ENCODE peak calls at places on chromosomes 4 and X, in ten cellular contexts. S is HCT116, H is endothelial cell of umbilical vein, N is breast epithelium, K is K562, V is sigmoid colon, Y is GM23338, E is SK-N-SH, W is spleen, T is stomach. D is an unnamed sample.

GRCh38 chr4:34939073-34939472 is 1305.2 kb downstream of the ARAP2 start:
- DNase-seq in S (no peak), H (no peak), N (no peak), K (no peak), V (no peak), Y (no peak), E (no peak), W (no peak), T (no peak), D (no peak)

GRCh38 chr4:111213520-111213919 is 590.6 kb upstream of the PITX2 start:
- DNase-seq in S (no peak), H (no peak), N (no peak), K (no peak), V (no peak), Y (no peak), E (no peak), W (no peak), T (no peak), D (no peak)

GRCh38 chr4:138158746-138159297 is 83.3 kb downstream of the SLC7A11 start:
- DNase-seq in S (no peak), H (peak; percentile 43), N (no peak), K (no peak), V (no peak), Y (no peak), E (no peak), W (no peak), T (no peak), D (no peak)

GRCh38 chr4:92629302-92629701 is 325.5 kb downstream of the GRID2 start:
- DNase-seq in S (no peak), H (no peak), N (no peak), K (no peak), V (no peak), Y (no peak), E (no peak), W (no peak), T (no peak), D (no peak)

GRCh38 chrX:150197388-150197787 is 165.7 kb upstream of the MAMLD1 start:
- DNase-seq in S (no peak), H (no peak), N (no peak), K (no peak), V (no peak), Y (no peak), E (no peak), W (peak; percentile 21), T (no peak), D (no peak)

GRCh38 chr4:56531149-56531770 is 25.7 kb downstream of the ARL9 start:
- DNase-seq in S (no peak), H (no peak), N (no peak), K (no peak), V (no peak), Y (peak; percentile 23), E (no peak), W (no peak), T (no peak), D (no peak)

GRCh38 chrX:16061296-16061695 is 62.1 kb upstream of the GRPR start:
- DNase-seq in S (no peak), H (no peak), N (no peak), K (no peak), V (no peak), Y (no peak), E (no peak), W (no peak), T (no peak), D (no peak)

GRCh38 chr4:39855909-39856512 is 121.7 kb downstream of the PDS5A start:
- DNase-seq in S (no peak), H (peak; percentile 26), N (no peak), K (peak; percentile 6), V (no peak), Y (no peak), E (no peak), W (no peak), T (no peak), D (no peak)

GRCh38 chr4:25873632-25874129 is 10.9 kb upstream of the SEL1L3 start:
- DNase-seq in S (no peak), H (no peak), N (no peak), K (no peak), V (no peak), Y (no peak), E (no peak), W (no peak), T (no peak), D (no peak)
- H3K4me1 ChIP-seq in S (no peaks in the 10 kb centered on the region), H (no peaks in the 10 kb centered on the region), N (no peaks in the 10 kb centered on the region), K (no peaks in the 10 kb centered on the region), V (no peaks in the 10 kb centered on the region), Y (peaks cover 5% of the 10 kb centered on the region), E (no peaks in the 10 kb centered on the region), W (peaks cover 9% of the 10 kb centered on the region), T (peaks cover 6% of the 10 kb centered on the region), D (no peaks in the 10 kb centered on the region)

GRCh38 chr4:8131826-8132225 is 26.8 kb downstream of the ABLIM2 start:
- DNase-seq in S (no peak), H (no peak), N (no peak), K (no peak), V (no peak), Y (no peak), E (no peak), W (no peak), T (no peak), D (no peak)

GRCh38 chr4:8130346-8131066 is 28.1 kb downstream of the ABLIM2 start:
- DNase-seq in S (no peak), H (no peak), N (no peak), K (no peak), V (no peak), Y (no peak), E (no peak), W (no peak), T (no peak), D (no peak)

GRCh38 chr4:8129785-8130184 is 28.8 kb downstream of the ABLIM2 start:
- DNase-seq in S (no peak), H (no peak), N (no peak), K (no peak), V (no peak), Y (no peak), E (no peak), W (no peak), T (no peak), D (no peak)

GRCh38 chr4:8132400-8132799 is 26.2 kb downstream of the ABLIM2 start:
- DNase-seq in S (no peak), H (no peak), N (no peak), K (no peak), V (no peak), Y (no peak), E (no peak), W (no peak), T (no peak), D (no peak)

GRCh38 chr4:8131210-8131609 is 27.4 kb downstream of the ABLIM2 start:
- DNase-seq in S (no peak), H (no peak), N (no peak), K (no peak), V (no peak), Y (no peak), E (no peak), W (no peak), T (no peak), D (no peak)
- TF ChIP-seq POLR2AphosphoS5 in S (no peak), H (no peak), N (no peak), K (no peak), V (no peak), Y (no peak), E (no peak), W (no peak), T (no peak), D (no peak)

GRCh38 chr4:76699911-76700310 is 198.0 kb downstream of the SOWAHB start:
- DNase-seq in S (no peak), H (no peak), N (no peak), K (no peak), V (no peak), Y (no peak), E (no peak), W (no peak), T (no peak), D (no peak)

GRCh38 chr4:76696109-76696508 is 201.8 kb downstream of the SOWAHB start:
- DNase-seq in S (no peak), H (no peak), N (no peak), K (no peak), V (no peak), Y (peak; percentile 98), E (no peak), W (no peak), T (no peak), D (no peak)

GRCh38 chr4:76698141-76698540 is 199.8 kb downstream of the SOWAHB start:
- DNase-seq in S (no peak), H (no peak), N (no peak), K (no peak), V (no peak), Y (no peak), E (no peak), W (no peak), T (no peak), D (no peak)

GRCh38 chr4:76694056-76694455 is 203.9 kb downstream of the SOWAHB start:
- DNase-seq in S (no peak), H (no peak), N (no peak), K (no peak), V (no peak), Y (no peak), E (no peak), W (no peak), T (no peak), D (no peak)

DNA sequence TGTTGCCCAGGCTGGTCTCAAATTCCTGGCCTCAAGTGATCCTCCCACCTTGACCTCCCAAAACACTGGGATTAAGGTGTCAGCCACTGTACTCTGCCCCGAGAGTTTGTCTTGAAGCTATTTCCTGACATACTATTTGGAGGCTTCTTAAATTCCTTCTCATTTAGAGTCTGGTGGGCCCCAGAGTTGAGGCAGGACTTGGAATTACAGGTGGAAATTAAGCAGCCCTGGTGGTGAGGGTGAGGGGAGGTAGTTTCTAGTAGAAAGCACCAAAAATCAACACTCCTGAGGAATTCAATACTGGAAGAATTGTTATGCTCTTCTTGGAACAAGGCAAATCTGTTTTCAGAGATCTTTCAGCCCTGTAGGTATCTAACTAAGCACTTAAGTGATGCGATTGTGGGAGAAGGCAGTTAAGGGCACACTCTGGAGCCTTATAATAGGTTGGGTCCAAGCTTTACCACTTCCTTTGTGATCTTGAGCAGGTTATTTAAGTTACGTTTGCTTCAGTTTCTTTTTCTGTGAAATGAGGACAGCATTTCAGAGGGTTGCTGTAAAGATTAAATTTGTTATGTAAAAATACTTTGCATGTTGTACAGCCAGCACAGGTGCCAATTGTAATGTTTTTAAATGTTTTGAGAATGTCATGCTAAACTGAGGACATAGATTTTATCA is 200.7 kb downstream of the SOWAHB start:
- DNase-seq in S (no peak), H (no peak), N (no peak), K (no peak), V (no peak), Y (peak; percentile 64), E (no peak), W (no peak), T (no peak), D (no peak)
- H3K4me1 ChIP-seq in S (peaks cover 25% of the 10 kb centered on the region), H (peaks cover under 1% of the 10 kb centered on the region), N (no peaks in the 10 kb centered on the region), K (no peaks in the 10 kb centered on the region), V (peaks cover 2% of the 10 kb centered on the region), Y (peaks cover 69% of the 10 kb centered on the region), E (peaks cover 33% of the 10 kb centered on the region), W (no peaks in the 10 kb centered on the region), T (peaks cover 28% of the 10 kb centered on the region), D (no peaks in the 10 kb centered on the region)

DNA sequence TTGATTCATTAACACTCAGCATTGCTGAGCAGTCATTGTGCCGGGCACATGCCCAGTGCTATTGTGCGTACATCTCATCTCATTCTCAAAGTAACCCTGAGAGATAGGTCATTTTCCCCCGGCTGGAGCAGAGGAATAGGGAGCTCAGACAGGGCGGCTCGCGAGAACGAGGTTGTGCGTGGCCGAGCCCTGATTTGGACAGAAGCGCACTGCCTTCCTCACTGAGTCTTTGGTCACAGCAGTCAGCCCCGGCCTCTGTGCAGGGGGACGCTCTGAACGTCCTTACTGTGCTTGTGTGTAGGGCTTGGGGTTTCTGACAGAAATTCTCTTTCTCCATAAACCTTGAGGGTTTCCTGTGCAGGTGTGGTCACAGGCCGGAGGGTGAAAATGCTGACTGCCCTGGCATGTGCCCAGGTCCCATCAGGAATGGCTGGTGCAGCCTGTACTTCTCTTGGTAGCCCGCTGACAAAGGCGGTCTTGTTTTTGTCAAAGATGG is 39.5 kb downstream of the NOP14 start:
- DNase-seq in S (no peak), H (no peak), N (peak; percentile 50), K (no peak), V (no peak), Y (no peak), E (no peak), W (peak; percentile 67), T (peak; percentile 26), D (peak; percentile 77)
- TF ChIP-seq POLR2AphosphoS5 in S (no peak), H (no peak), N (no peak), K (no peak), V (no peak), Y (no peak), E (no peak), W (peak; percentile 44), T (no peak), D (no peak)